ENCODE peak calls at places on chromosomes 1 and 21, in eight cellular contexts. K, W, B, A, M, G, H and V are unnamed samples. For H3K27me3 and H3K4me1, the result is how much of the 10 kb centered on the place peaks cover.

GRCh38 chr1:8004803-8005573 is 21.1 kb downstream of the ERRFI1 start:
- DNase-seq in K (peak), W (peak), B (no peak), A (peak), M (peak), G (no peak), H (peak), V (peak)

GRCh38 chr1:180927348-180927747 is 14.7 kb downstream of the KIAA1614 start:
- DNase-seq in K (no peak), W (no peak), B (no peak), A (no peak), M (no peak), G (no peak), H (no peak), V (no peak)

GRCh38 chr21:42536601-42537000 is 22.9 kb downstream of the SLC37A1 start:
- DNase-seq in K (no peak), W (no peak), B (no peak), A (no peak), M (no peak), G (no peak), H (peak), V (no peak)

GRCh38 chr1:177274687-177275211 is 104.0 kb downstream of the BRINP2 start:
- DNase-seq in K (no peak), W (peak), B (no peak), A (peak), M (peak), G (no peak), H (peak), V (no peak)

GRCh38 chr1:101314244-101314643 is 77.4 kb downstream of the S1PR1 start:
- DNase-seq in K (no peak), W (no peak), B (no peak), A (peak), M (no peak), G (no peak), H (no peak), V (no peak)

GRCh38 chr1:198880397-198880796 is 241.6 kb downstream of the PTPRC start:
- DNase-seq in K (no peak), W (no peak), B (peak), A (no peak), M (no peak), G (no peak), H (no peak), V (no peak)

GRCh38 chr21:32770514-32771133 is 931 bp downstream of the PAXBP1 start:
- DNase-seq in K (no peak), W (peak), B (no peak), A (no peak), M (no peak), G (peak), H (peak), V (peak)

GRCh38 chr1:23657659-23658275 is 33.8 kb upstream of the RPL11 start:
- DNase-seq in K (peak), W (peak), B (peak), A (peak), M (peak), G (peak), H (no peak), V (peak)

GRCh38 chr1:234589064-234589765 is 20.8 kb downstream of the IRF2BP2 start:
- DNase-seq in K (no peak), W (no peak), B (no peak), A (peak), M (no peak), G (no peak), H (no peak), V (peak)

GRCh38 chr1:193408782-193409293 is 222.4 kb upstream of the B3GALT2 start:
- DNase-seq in K (peak), W (peak), B (no peak), A (peak), M (peak), G (no peak), H (peak), V (peak)

GRCh38 chr1:101310484-101310883 is 73.7 kb downstream of the S1PR1 start:
- DNase-seq in K (no peak), W (no peak), B (no peak), A (no peak), M (no peak), G (no peak), H (no peak), V (no peak)

GRCh38 chr1:12696658-12697057 is 19.3 kb upstream of the AADACL3 start:
- DNase-seq in K (no peak), W (no peak), B (no peak), A (no peak), M (no peak), G (no peak), H (no peak), V (no peak)

GRCh38 chr1:12690156-12690555 is 25.8 kb upstream of the AADACL3 start:
- DNase-seq in K (no peak), W (no peak), B (no peak), A (no peak), M (no peak), G (no peak), H (no peak), V (no peak)

GRCh38 chr1:12697406-12697805 is 18.5 kb upstream of the AADACL3 start:
- DNase-seq in K (no peak), W (no peak), B (no peak), A (no peak), M (no peak), G (no peak), H (no peak), V (no peak)

GRCh38 chr1:12692967-12693782 is 22.7 kb upstream of the AADACL3 start:
- DNase-seq in K (no peak), W (no peak), B (no peak), A (no peak), M (no peak), G (no peak), H (no peak), V (no peak)
- H3K27me3 ChIP-seq in K (under half), W (under half), B (under half), A (under half), M (under half), G (under half), H (under half), V (under half)

DNA sequence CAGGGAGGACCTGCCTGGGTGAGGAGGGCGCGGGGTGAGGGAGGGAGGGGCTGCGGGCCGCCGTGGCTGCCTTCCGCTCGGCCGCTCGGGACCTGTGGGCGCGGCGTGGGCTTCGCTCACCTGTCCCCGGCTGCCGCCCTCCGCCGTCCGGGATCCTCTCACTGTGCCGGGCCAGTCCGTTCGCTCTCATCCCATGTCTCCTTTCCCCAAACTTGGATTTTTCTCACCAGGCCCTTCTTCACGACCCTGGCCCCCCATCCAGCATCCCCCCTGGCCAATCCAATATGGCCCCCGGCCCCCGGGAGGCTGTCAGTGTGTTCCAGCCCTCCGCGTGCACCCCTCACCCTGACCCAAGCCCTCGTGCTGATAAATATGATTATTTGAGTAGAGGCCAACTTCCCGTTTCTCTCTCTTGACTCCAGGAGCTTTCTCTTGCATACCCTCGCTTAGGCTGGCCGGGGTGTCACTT is 359 bp downstream of the ZBTB48 start:
- DNase-seq in K (no peak), W (no peak), B (no peak), A (no peak), M (no peak), G (no peak), H (no peak), V (peak)
- H3K4me1 ChIP-seq in K (under half), W (under half), B (under half), A (under half), M (under half), G (under half), H (under half), V (under half)

GRCh38 chr1:153566414-153567371 is 1.0 kb upstream of the S100A2 start:
- DNase-seq in K (peak), W (peak), B (peak), A (peak), M (peak), G (peak), H (peak), V (peak)

GRCh38 chr1:153567621-153568366 is 2.1 kb upstream of the S100A2 start:
- DNase-seq in K (peak), W (peak), B (peak), A (no peak), M (no peak), G (no peak), H (no peak), V (no peak)

GRCh38 chr1:153570874-153571273 is 5.2 kb upstream of the S100A2 start:
- DNase-seq in K (no peak), W (no peak), B (no peak), A (no peak), M (no peak), G (no peak), H (no peak), V (peak)

GRCh38 chr1:153569465-153569864 is 3.8 kb upstream of the S100A2 start:
- DNase-seq in K (no peak), W (no peak), B (no peak), A (no peak), M (no peak), G (no peak), H (no peak), V (no peak)

DNA sequence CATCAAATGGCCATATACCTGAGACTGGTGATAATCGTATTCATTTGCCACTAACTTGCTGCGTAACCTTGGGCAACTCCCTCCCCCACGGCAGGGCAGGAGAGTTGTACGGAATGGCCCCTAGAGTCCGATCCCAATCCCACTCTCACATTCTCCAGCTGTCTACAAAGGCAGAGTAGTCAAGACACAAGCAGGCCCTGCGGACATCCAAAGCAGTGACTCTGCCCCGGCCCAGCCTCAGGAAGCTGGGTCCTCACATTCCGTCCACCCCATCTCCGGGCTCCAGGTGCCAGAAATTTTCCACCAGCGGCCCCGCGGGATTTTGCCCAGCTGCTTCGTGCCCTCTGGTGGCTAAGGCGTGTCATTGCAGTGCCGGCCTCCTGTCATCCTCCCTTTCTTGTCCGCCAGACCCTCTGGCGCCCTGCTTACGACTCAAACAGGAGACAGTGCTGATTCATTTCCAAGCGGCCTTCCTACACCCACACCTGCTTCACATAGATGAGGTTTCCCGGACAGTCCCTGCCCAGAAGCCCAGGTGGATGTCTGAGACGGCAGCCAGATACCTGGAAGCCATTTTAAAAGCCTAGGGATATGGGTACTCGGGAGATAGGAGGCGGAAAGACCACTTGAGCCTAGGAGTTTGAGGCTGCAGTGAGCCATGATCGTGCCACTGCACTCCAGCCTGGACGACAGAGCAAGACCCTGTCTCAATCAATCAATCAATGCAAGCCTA is 2.9 kb upstream of the S100A2 start:
- DNase-seq in K (peak), W (peak), B (peak), A (peak), M (peak), G (peak), H (peak), V (peak)
- H3K4me3 ChIP-seq in K (peak), W (no peak), B (peak), A (no peak), M (peak), G (peak), H (peak), V (no peak)

DNA sequence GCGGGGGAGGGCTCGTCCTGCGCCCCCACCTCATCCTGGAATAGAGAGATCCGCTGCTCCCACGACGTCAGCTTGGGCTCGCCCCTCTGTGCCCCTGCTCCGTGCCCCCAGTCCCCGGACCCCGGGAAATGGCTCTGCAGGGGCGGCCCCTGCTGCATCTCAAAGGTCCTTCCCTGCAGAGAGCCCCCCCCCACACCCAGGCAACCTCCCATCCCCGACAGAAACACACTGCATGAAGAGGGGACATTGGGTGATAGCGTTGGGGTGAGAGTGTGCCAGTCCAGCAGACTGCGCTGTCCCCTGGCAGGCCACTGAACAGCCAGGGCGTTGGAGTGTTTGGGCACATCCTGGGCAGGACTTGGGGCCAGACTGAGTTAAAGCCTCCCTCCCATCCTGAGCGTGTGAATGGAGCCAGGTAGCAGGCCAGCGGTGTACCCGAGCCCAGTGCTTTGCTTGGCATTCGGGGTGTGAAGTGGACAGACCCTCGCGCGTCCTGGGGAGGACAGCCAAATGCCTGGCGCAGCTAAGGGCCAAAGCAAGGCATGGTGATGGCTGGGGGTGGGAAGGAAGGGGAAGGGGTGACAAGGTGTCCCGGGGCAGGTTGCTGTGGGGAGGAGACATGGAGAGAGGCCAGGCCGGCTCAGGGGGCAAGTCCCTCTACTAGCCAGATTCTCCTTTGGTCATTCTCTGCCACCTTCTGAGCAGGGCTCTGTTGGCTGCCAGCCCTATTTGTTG is 633 bp upstream of the ETNK2 start:
- DNase-seq in K (no peak), W (no peak), B (no peak), A (no peak), M (no peak), G (no peak), H (no peak), V (no peak)
- H3K27me3 ChIP-seq in K (under half), W (under half), B (under half), A (under half), M (under half), G (under half), H (under half), V (under half)